ENCODE peak calls at places on chromosomes 3 and 15, in ten cellular contexts. V is fibroblast of lung, D is A673, M is GM12865, E is fibroblast of villous mesenchyme, R is body of pancreas, X is OCI-LY7, K is right atrium auricular region, Q is D721Med, B is lower lobe of right lung. N is an unnamed sample.
A peak's percentile ranks its signal among the peaks of the same experiment; 100 is the strongest.

GRCh38 chr3:14891135-14892132 is 55.9 kb upstream of the NR2C2 start:
- DNase-seq in V (no peak), D (no peak), M (no peak), E (no peak), R (no peak), X (no peak), K (no peak), Q (no peak), B (no peak), N (no peak)

GRCh38 chr15:88803241-88803919 is at the start of gene ACAN:
- DNase-seq in V (no peak), D (no peak), M (no peak), E (no peak), R (no peak), X (no peak), K (no peak), Q (no peak), B (no peak), N (no peak)

GRCh38 chr15:55344206-55344605 is 25.2 kb downstream of the PIGB start:
- DNase-seq in V (peak; percentile 43), D (peak; percentile 18), M (peak; percentile 3), E (no peak), R (no peak), X (no peak), K (no peak), Q (no peak), B (peak; percentile 53), N (no peak)

GRCh38 chr15:58985443-58985842 is 2.0 kb upstream of the RNF111 start:
- DNase-seq in V (no peak), D (peak; percentile 9), M (no peak), E (peak; percentile 56), R (peak; percentile 20), X (no peak), K (peak; percentile 74), Q (no peak), B (no peak), N (no peak)

GRCh38 chr15:56943398-56943797 is 25.0 kb downstream of the TCF12 start:
- DNase-seq in V (no peak), D (no peak), M (no peak), E (no peak), R (no peak), X (no peak), K (no peak), Q (no peak), B (no peak), N (no peak)

GRCh38 chr3:169836058-169836941 is 23.6 kb upstream of the LRRC34 start:
- DNase-seq in V (peak; percentile 38), D (no peak), M (peak; percentile 51), E (no peak), R (no peak), X (peak; percentile 70), K (no peak), Q (no peak), B (no peak), N (no peak)

GRCh38 chr3:148606979-148607378 is 90.7 kb upstream of the AGTR1 start:
- DNase-seq in V (no peak), D (no peak), M (no peak), E (no peak), R (no peak), X (no peak), K (no peak), Q (no peak), B (no peak), N (no peak)

GRCh38 chr3:162390891-162391290 is 894.3 kb downstream of the OTOL1 start:
- DNase-seq in V (peak; percentile 91), D (no peak), M (no peak), E (peak; percentile 32), R (no peak), X (no peak), K (no peak), Q (no peak), B (no peak), N (no peak)

GRCh38 chr15:32669870-32670623 is 28.5 kb downstream of the SCG5 start:
- DNase-seq in V (no peak), D (no peak), M (no peak), E (peak; percentile 85), R (no peak), X (no peak), K (no peak), Q (no peak), B (no peak), N (no peak)

GRCh38 chr3:192795021-192795420 is 67.7 kb upstream of the FGF12 start:
- DNase-seq in V (peak; percentile 80), D (no peak), M (no peak), E (no peak), R (no peak), X (no peak), K (no peak), Q (no peak), B (no peak), N (no peak)

GRCh38 chr3:154193174-154193573 is 72.0 kb downstream of the ARHGEF26 start:
- DNase-seq in V (peak; percentile 16), D (no peak), M (no peak), E (no peak), R (no peak), X (no peak), K (no peak), Q (no peak), B (no peak), N (no peak)

DNA sequence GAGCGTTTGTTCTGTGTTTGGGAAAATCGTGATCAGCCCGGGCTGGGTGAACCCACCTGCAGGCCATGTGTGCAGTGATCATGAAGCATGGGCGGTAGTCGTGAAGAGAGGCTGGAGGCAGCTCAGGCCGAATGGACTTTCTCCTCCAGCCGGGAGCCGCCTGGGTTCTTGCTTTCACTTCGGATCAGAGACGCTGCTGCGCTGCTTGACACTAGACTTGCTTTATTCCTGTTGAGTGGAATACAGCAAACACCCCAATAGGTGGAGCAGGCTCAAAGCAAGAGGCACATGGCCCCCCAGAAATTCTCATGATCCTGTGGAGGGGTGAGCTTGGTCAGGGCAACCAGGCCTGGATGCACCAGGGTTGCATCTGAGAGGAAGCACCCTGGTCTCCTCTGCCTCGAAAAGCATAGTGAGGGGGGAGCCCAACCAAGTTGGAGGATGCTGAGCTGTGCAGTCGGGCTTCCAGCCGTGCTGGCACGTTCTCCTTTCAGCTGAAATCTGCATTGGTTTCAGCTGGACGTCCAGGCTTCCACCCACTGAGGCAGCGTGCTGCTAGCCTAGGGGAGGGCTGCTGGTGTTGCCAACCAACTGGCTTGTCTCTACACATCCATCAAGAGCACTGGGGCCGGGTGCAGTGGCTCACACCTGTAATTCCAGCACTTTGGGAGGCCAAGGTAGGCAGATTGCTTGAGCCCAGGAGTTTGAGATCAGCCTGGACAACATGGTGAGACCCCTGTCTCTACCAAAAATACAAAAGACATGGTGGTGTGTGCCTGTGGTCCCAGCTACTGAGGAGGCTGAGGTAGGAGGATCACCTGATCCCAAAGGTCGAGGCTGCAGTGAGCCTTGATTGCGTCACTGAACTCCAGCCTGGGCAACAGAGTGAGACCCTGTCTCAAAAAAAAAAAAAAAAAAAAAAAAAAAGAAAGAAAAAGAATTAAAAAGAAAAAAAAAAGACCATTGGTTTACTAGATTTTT is 2.8 kb upstream of the NRROS start:
- DNase-seq in V (no peak), D (no peak), M (no peak), E (no peak), R (no peak), X (no peak), K (no peak), Q (no peak), B (no peak), N (peak; percentile 57)
- TF ChIP-seq CTCF in V (no peak), D (no peak), M (no peak), E (no peak), R (no peak), X (no peak), K (no peak), Q (no peak), B (no peak), N (no peak)

DNA sequence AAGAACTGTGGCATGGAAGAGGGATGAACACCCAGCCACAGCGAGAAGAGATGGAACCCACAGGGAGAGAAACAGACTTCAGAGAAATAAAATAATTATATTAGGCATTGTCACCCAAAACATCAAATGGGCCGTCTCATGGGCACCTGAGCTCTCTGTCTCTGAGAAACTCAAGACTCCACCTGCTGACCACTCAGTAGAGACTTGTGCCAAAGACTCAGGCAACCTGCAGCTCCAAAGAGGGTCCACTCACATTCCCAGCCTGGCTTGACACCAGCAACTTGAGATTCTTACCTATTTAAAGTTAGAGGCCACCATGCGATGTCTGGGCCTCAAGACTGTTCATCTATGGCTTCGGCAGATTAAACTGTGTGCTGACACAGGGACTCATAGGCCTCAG is 12.0 kb downstream of the SEMA5B start:
- DNase-seq in V (no peak), D (no peak), M (no peak), E (no peak), R (no peak), X (no peak), K (no peak), Q (no peak), B (no peak), N (no peak)
- TF ChIP-seq CTCF in V (no peak), D (no peak), M (no peak), E (peak; percentile 3), R (no peak), X (peak; percentile 33), K (no peak), Q (no peak), B (no peak), N (no peak)

DNA sequence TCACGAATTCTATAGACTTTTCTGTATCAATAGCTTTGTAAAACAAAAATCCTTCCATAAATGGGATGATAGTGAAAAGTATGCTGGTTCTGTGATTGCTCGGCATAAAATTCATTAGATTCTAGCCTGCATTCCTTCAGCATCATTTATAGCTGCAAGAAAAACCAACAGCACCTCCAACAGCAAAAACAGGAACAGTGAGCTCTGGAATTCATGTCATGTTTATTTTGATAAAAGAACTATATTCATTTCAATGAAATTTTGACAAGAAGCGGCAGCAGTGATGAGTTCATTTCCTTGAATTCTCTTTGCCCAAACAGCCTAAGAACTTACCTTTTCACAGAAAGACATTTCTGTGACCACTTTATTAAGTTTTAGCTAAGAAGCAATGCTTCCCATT is 515.2 kb upstream of the CCDC54 start:
- DNase-seq in V (peak; percentile 76), D (peak; percentile 70), M (no peak), E (peak; percentile 25), R (no peak), X (no peak), K (no peak), Q (no peak), B (no peak), N (no peak)
- TF ChIP-seq CTCF in V (peak; percentile 39), D (peak; percentile 55), M (no peak), E (peak; percentile 35), R (no peak), X (no peak), K (no peak), Q (peak; percentile 26), B (no peak), N (no peak)

DNA sequence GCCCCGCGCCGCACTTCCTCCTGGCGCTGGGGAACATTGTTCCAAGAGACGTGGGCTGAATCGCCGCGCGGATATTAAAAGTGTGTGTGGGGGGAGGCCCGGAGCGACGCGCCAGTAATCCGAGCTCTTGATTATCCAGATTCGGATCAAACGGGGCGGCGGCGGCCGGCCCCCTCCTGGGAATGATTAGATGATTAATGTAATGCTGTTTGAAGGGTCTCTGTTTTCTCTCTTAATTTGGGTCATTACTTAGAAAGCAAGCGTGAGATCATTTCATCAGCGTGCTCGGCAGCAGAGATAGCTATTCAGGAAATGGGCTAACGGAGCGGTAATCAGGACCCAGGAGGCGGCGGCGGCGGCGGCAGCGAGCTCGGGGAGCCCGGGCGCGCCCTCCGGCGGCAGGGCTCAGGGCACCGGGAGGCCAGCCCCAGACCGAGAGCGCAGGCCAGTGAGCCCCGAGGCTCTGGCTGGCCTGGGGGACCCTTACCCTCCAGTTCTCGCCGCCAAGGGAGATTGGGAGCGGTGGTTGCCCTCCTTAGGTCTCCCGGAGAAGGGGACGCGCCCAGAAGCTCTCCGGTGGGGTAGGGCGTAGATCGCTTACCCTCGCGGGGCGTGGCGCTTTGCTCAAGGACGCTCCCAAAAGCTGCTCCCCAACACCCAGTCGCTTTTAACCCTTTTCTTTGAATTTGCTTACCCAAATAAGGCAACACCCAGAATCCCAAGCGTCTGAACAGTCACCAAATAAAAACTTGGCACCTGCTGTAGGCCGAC is 4.5 kb downstream of the FEZF2 start:
- DNase-seq in V (no peak), D (peak; percentile 47), M (no peak), E (no peak), R (no peak), X (no peak), K (no peak), Q (no peak), B (no peak), N (no peak)
- TF ChIP-seq CTCF in V (no peak), D (peak; percentile 31), M (no peak), E (no peak), R (no peak), X (no peak), K (no peak), Q (peak; percentile 33), B (no peak), N (no peak)